ENCODE peak calls at places on chromosomes 2 and 18, in four cellular contexts. P is CD8-positive, alpha-beta memory T cell; K is adrenal gland; F is brain microvascular endothelial cell. B is an unnamed sample.

GRCh38 chr2:105568323-105568610 is 169.4 kb upstream of the FHL2 start:
- DNase-seq in P (no peak), F (no peak), K (no peak), B (no peak)

GRCh38 chr18:74190086-74190485 is 41.8 kb downstream of the TIMM21 start:
- DNase-seq in K (no peak), P (no peak), F (no peak), B (no peak)

GRCh38 chr2:45904267-45904921 is 252.9 kb downstream of the PRKCE start:
- DNase-seq in K (no peak), F (no peak), P (no peak), B (no peak)

GRCh38 chr18:80252136-80252535 is 4.8 kb upstream of the PARD6G start:
- DNase-seq in F (peak; percentile 49), K (no peak), P (no peak), B (no peak)

GRCh38 chr2:88590998-88591613 is 36.2 kb downstream of the EIF2AK3 start:
- DNase-seq in P (peak; percentile 33), K (peak; percentile 39), F (peak; percentile 48), B (no peak)

GRCh38 chr2:99488587-99488998 is 1.2 kb downstream of the REV1 start:
- DNase-seq in P (peak; percentile 14), F (no peak), K (no peak), B (no peak)

GRCh38 chr2:127618551-127618950 is 27.4 kb upstream of the GPR17 start:
- DNase-seq in F (no peak), K (no peak), P (no peak), B (no peak)

GRCh38 chr2:118249970-118250369 is 161.7 kb downstream of the INSIG2 start:
- DNase-seq in F (no peak), P (no peak), K (no peak), B (no peak)

GRCh38 chr2:37191747-37192146 is 3.3 kb upstream of the SULT6B1 start:
- DNase-seq in F (no peak), P (no peak), K (no peak), B (no peak)

GRCh38 chr18:67104700-67105284 is 411.7 kb downstream of the DSEL start:
- DNase-seq in P (peak; percentile 29), F (peak; percentile 74), K (peak; percentile 68), B (peak; percentile 5)

GRCh38 chr18:9673296-9674251 is 34.5 kb upstream of the RAB31 start:
- DNase-seq in K (peak; percentile 49), F (peak; percentile 23), P (no peak), B (no peak)

GRCh38 chr2:225889452-225889851 is 489.9 kb downstream of the NYAP2 start:
- DNase-seq in K (no peak), F (peak; percentile 61), P (peak; percentile 1), B (no peak)

GRCh38 chr2:112597537-112598322 is 13.3 kb downstream of the CHCHD5 start:
- DNase-seq in K (no peak), P (no peak), F (no peak), B (no peak)

GRCh38 chr2:171541202-171541884 is 19.1 kb downstream of the CYBRD1 start:
- DNase-seq in F (no peak), P (no peak), K (no peak), B (no peak)

GRCh38 chr2:27640722-27641245 is 11.9 kb downstream of the GPN1 start:
- DNase-seq in F (peak; percentile 18), P (no peak), K (no peak), B (no peak)

GRCh38 chr2:70041666-70042065 is 45.6 kb upstream of the PCBP1 start:
- DNase-seq in K (no peak), F (no peak), P (no peak), B (no peak)

GRCh38 chr2:85976106-85976920 is 87.5 kb upstream of the ST3GAL5 start:
- DNase-seq in P (no peak), K (no peak), F (no peak), B (no peak)

GRCh38 chr2:238886453-238887094 is 38.7 kb downstream of the TWIST2 start:
- DNase-seq in K (no peak), F (no peak), P (no peak), B (no peak)

GRCh38 chr18:74945774-74946545 is 263.0 kb downstream of the PTGR3 start:
- DNase-seq in P (no peak), K (no peak), F (peak; percentile 60), B (no peak)

GRCh38 chr2:148455791-148456190 is 188.8 kb upstream of the EPC2 start:
- DNase-seq in F (no peak), K (no peak), P (no peak), B (no peak)

GRCh38 chr2:197307933-197308521 is 2.6 kb downstream of the ANKRD44 start:
- DNase-seq in P (no peak), K (no peak), F (no peak), B (no peak)

GRCh38 chr2:73063909-73064875 is 7.3 kb downstream of the SFXN5 start:
- DNase-seq in P (no peak), K (peak; percentile 60), F (peak; percentile 73), B (peak; percentile 48)

GRCh38 chr2:26423750-26424149 is 22.0 kb downstream of the DRC1 start:
- DNase-seq in K (no peak), F (no peak), P (no peak), B (no peak)

GRCh38 chr2:26421961-26422360 is 20.2 kb downstream of the DRC1 start:
- DNase-seq in F (no peak), P (no peak), K (no peak), B (no peak)

GRCh38 chr2:26424211-26424610 is 22.5 kb downstream of the DRC1 start:
- DNase-seq in P (no peak), K (no peak), F (no peak), B (no peak)

GRCh38 chr2:26422947-26423629 is 21.4 kb downstream of the DRC1 start:
- DNase-seq in K (no peak), F (no peak), P (no peak), B (no peak)
- H3K27ac ChIP-seq in K (no peak overlapping the region), F (no peak overlapping the region), P (no peak overlapping the region), B (no peak overlapping the region)

GRCh38 chr2:215606219-215606618 is 170.4 kb upstream of the FN1 start:
- DNase-seq in P (no peak), F (no peak), K (no peak), B (no peak)
- H3K27ac ChIP-seq in P (no peak overlapping the region), F (no peak overlapping the region), K (no peak overlapping the region), B (no peak overlapping the region)

GRCh38 chr2:237091779-237092436 is 6.2 kb downstream of the COPS8 start:
- DNase-seq in F (peak; percentile 27), P (no peak), K (no peak), B (no peak)
- H3K27ac ChIP-seq in F (no peak overlapping the region), P (no peak overlapping the region), K (no peak overlapping the region), B (no peak overlapping the region)

DNA sequence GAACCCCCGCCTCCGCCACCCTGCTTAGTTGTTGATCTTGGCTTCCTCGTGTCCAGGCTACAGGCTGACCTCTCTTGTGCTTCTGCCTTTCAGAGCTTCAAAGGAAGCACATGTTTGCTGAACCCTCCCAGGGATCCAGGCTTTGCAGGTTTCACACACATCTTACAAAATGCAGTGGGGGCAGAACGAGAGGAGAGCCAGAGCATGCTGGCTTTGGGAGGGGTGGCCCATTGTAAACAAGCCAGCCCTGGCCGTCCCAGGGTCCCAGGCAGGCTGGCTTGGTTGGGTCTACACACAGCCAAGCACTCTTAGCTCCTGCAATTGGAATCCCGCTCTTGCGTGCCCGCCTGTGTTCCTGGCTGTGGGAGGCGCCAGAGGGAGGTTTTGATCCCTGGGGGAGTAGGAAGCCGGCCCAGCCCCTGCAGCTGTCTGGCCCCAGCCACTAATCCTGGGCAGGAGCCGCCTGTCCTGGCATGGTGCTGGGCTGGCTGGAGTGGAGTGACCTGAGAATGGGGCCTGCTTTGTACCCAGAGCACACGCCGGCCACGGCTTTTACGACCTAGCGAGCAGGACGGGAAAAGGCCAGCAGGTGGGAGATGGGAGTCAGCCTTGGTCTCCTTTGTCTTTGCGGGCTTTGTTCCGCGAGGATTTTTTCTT is 53.9 kb downstream of the SH3BP4 start:
- DNase-seq in K (no peak), F (no peak), P (no peak), B (peak; percentile 33)
- H3K27ac ChIP-seq in K (no peak overlapping the region), F (no peak overlapping the region), P (no peak overlapping the region), B (peak overlapping the region; percentile 22)

GRCh38 chr18:3619222-3619621 is 169.2 kb downstream of the TGIF1 start:
- DNase-seq in F (no peak), P (no peak), K (no peak), B (no peak)
- H3K27ac ChIP-seq in F (no peak overlapping the region), P (no peak overlapping the region), K (no peak overlapping the region), B (no peak overlapping the region)

GRCh38 chr2:270861-271260 is 6.1 kb downstream of the ACP1 start:
- DNase-seq in F (no peak), P (no peak), K (peak; percentile 48), B (no peak)
- H3K27ac ChIP-seq in F (no peak overlapping the region), P (no peak overlapping the region), K (peak overlapping the region; percentile 36), B (no peak overlapping the region)

GRCh38 chr2:166373539-166373938 is 2.2 kb downstream of the SCN9A start:
- DNase-seq in F (no peak), P (no peak), K (no peak), B (no peak)
- H3K27ac ChIP-seq in F (no peak overlapping the region), P (no peak overlapping the region), K (no peak overlapping the region), B (no peak overlapping the region)

DNA sequence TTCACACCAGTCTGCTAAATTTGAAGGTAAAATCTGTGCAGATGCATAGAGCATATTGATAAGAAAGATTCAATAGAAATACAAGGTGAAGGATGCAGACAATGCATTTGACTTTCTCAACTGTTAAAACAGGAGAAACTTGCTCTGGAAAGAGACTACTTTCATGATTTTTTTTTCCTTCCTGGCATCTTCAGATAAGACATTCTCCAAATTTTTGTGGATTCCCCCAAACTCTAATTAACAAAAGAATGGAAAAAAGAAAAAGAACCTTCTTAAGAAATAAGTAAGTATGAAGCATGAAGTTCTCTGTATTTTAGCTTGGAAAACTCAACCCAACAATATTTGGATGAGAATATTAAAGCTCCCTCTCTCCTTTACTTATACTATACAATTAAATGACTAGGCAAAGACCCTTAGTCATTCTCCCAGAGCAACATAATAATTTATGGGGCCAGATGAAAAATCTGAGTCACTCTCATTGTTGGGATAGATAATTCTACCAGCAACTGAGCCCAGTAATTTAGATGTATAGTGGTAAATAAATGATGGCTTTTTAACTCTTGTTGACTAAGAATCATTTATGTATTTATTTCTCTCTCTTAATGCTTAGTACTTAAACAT is 298.7 kb upstream of the COL3A1 start:
- DNase-seq in K (no peak), P (no peak), F (peak; percentile 34), B (no peak)
- H3K27ac ChIP-seq in K (no peak overlapping the region), P (no peak overlapping the region), F (peak overlapping the region; percentile 84), B (no peak overlapping the region)

DNA sequence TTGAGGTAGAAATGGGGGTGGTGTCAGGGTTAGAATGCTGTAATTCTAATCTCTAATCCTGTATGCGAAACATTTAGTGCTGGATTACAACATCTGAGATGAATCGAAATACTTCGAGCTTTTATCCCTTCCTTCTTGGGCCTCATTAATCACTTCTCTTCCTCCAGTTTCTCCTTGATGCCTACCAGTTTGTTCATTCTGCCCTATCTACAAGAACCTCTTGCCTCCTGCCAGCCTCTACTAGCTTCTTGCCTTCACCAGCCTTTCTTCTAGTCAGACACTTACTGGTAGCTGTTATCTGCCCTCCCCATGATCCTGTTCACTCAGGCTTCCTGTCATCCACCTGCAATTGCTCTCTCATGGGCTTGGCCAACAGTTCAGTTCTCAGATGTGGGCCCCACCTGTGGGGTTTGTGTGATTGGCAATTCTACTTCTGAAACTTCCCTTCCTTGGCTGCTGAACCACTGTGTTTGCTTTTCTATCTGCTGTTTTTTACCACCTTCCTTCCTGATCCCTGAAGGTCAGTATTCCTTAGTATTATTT is 15.4 kb upstream of the FARP2 start:
- DNase-seq in P (peak; percentile 29), K (no peak), F (no peak), B (no peak)
- H3K27ac ChIP-seq in P (no peak overlapping the region), K (peak overlapping the region; percentile 7), F (no peak overlapping the region), B (no peak overlapping the region)